ENCODE peak calls at places on chromosomes 4 and X, in six cellular contexts. One of them, this sample, is unnamed.

GRCh38 chr4:100188829-100189228 is 1.4 kb downstream of the DDIT4L start:
- DNase-seq in neuronal stem cell: no peak
- DNase-seq in mesenchymal stem cell: no peak
- DNase-seq in H9: no peak
- DNase-seq in H1: no peak
- DNase-seq in trophoblast cell: no peak
- DNase-seq in this sample: no peak

GRCh38 chr4:73894021-73894420 is 24.8 kb downstream of the CXCL1 start:
- DNase-seq in neuronal stem cell: no peak
- DNase-seq in mesenchymal stem cell: peak; percentile 24
- DNase-seq in H9: no peak
- DNase-seq in H1: no peak
- DNase-seq in trophoblast cell: no peak
- DNase-seq in this sample: peak; percentile 18

GRCh38 chr4:108126806-108127205 is 41.9 kb downstream of the LEF1 start:
- DNase-seq in neuronal stem cell: no peak
- DNase-seq in mesenchymal stem cell: no peak
- DNase-seq in H9: no peak
- DNase-seq in H1: no peak
- DNase-seq in trophoblast cell: no peak
- DNase-seq in this sample: no peak

GRCh38 chr4:168630445-168631187 is 133.8 kb downstream of the PALLD start:
- DNase-seq in neuronal stem cell: no peak
- DNase-seq in mesenchymal stem cell: peak; percentile 72
- DNase-seq in H9: no peak
- DNase-seq in H1: no peak
- DNase-seq in trophoblast cell: no peak
- DNase-seq in this sample: peak; percentile 88

GRCh38 chr4:61511716-61512488 is 311.8 kb downstream of the ADGRL3 start:
- DNase-seq in neuronal stem cell: no peak
- DNase-seq in mesenchymal stem cell: peak; percentile 65
- DNase-seq in H9: no peak
- DNase-seq in H1: no peak
- DNase-seq in trophoblast cell: no peak
- DNase-seq in this sample: peak; percentile 73

GRCh38 chrX:112769034-112769433 is 71.6 kb downstream of the AMOT start:
- DNase-seq in neuronal stem cell: no peak
- DNase-seq in mesenchymal stem cell: peak; percentile 37
- DNase-seq in H9: no peak
- DNase-seq in H1: no peak
- DNase-seq in trophoblast cell: no peak
- DNase-seq in this sample: peak; percentile 43

GRCh38 chr4:28926156-28926555 is 1794.0 kb upstream of the PCDH7 start:
- DNase-seq in neuronal stem cell: no peak
- DNase-seq in mesenchymal stem cell: no peak
- DNase-seq in H9: no peak
- DNase-seq in H1: no peak
- DNase-seq in trophoblast cell: no peak
- DNase-seq in this sample: no peak

GRCh38 chr4:47858012-47858411 is 20.1 kb upstream of the CORIN start:
- DNase-seq in neuronal stem cell: no peak
- DNase-seq in mesenchymal stem cell: no peak
- DNase-seq in H9: no peak
- DNase-seq in H1: no peak
- DNase-seq in trophoblast cell: no peak
- DNase-seq in this sample: no peak

GRCh38 chrX:8848921-8849320 is 47.7 kb upstream of the FAM9A start:
- DNase-seq in neuronal stem cell: no peak
- DNase-seq in mesenchymal stem cell: no peak
- DNase-seq in H9: no peak
- DNase-seq in H1: no peak
- DNase-seq in trophoblast cell: no peak
- DNase-seq in this sample: peak; percentile 19

GRCh38 chr4:7416745-7417432 is 17.8 kb downstream of the PSAPL1 start:
- DNase-seq in neuronal stem cell: no peak
- DNase-seq in mesenchymal stem cell: no peak
- DNase-seq in H9: peak; percentile 11
- DNase-seq in H1: no peak
- DNase-seq in trophoblast cell: no peak
- DNase-seq in this sample: no peak

GRCh38 chrX:123088331-123088730 is 95.7 kb upstream of the GRIA3 start:
- DNase-seq in neuronal stem cell: no peak
- DNase-seq in mesenchymal stem cell: no peak
- DNase-seq in H9: no peak
- DNase-seq in H1: no peak
- DNase-seq in trophoblast cell: no peak
- DNase-seq in this sample: no peak

GRCh38 chrX:130628522-130628921 is 226.7 kb downstream of the RBMX2 start:
- DNase-seq in neuronal stem cell: peak; percentile 4
- DNase-seq in mesenchymal stem cell: no peak
- DNase-seq in H9: no peak
- DNase-seq in H1: no peak
- DNase-seq in trophoblast cell: no peak
- DNase-seq in this sample: no peak

GRCh38 chr4:163548481-163549243 is 54.2 kb downstream of the TMA16 start:
- DNase-seq in neuronal stem cell: peak; percentile 21
- DNase-seq in mesenchymal stem cell: peak; percentile 69
- DNase-seq in H9: no peak
- DNase-seq in H1: no peak
- DNase-seq in trophoblast cell: peak; percentile 24
- DNase-seq in this sample: peak; percentile 69

GRCh38 chrX:153580700-153581386 is 18.1 kb downstream of the CCNQ start:
- DNase-seq in neuronal stem cell: no peak
- DNase-seq in mesenchymal stem cell: no peak
- DNase-seq in H9: peak; percentile 61
- DNase-seq in H1: no peak
- DNase-seq in trophoblast cell: no peak
- DNase-seq in this sample: no peak
- H4K91ac ChIP-seq in neuronal stem cell: no peak overlapping the region
- H4K91ac ChIP-seq in mesenchymal stem cell: no peak overlapping the region
- H4K91ac ChIP-seq in H9: no peak overlapping the region
- H4K91ac ChIP-seq in H1: no peak overlapping the region
- H4K91ac ChIP-seq in trophoblast cell: no peak overlapping the region
- H4K91ac ChIP-seq in this sample: no peak overlapping the region

GRCh38 chr4:87853891-87854290 is 21.1 kb downstream of the MEPE start:
- DNase-seq in neuronal stem cell: no peak
- DNase-seq in mesenchymal stem cell: no peak
- DNase-seq in H9: no peak
- DNase-seq in H1: no peak
- DNase-seq in trophoblast cell: no peak
- DNase-seq in this sample: no peak

GRCh38 chr4:87855540-87855939 is 22.8 kb downstream of the MEPE start:
- DNase-seq in neuronal stem cell: no peak
- DNase-seq in mesenchymal stem cell: no peak
- DNase-seq in H9: no peak
- DNase-seq in H1: no peak
- DNase-seq in trophoblast cell: no peak
- DNase-seq in this sample: no peak

GRCh38 chr4:87853108-87853507 is 20.3 kb downstream of the MEPE start:
- DNase-seq in neuronal stem cell: peak; percentile 17
- DNase-seq in mesenchymal stem cell: peak; percentile 52
- DNase-seq in H9: no peak
- DNase-seq in H1: no peak
- DNase-seq in trophoblast cell: no peak
- DNase-seq in this sample: peak; percentile 51

GRCh38 chr4:87857789-87858188 is 25.0 kb downstream of the MEPE start:
- DNase-seq in neuronal stem cell: no peak
- DNase-seq in mesenchymal stem cell: peak; percentile 21
- DNase-seq in H9: no peak
- DNase-seq in H1: no peak
- DNase-seq in trophoblast cell: peak; percentile 55
- DNase-seq in this sample: no peak

GRCh38 chr4:87856816-87857215 is 24.0 kb downstream of the MEPE start:
- DNase-seq in neuronal stem cell: no peak
- DNase-seq in mesenchymal stem cell: no peak
- DNase-seq in H9: no peak
- DNase-seq in H1: no peak
- DNase-seq in trophoblast cell: no peak
- DNase-seq in this sample: no peak
- H2BK5ac ChIP-seq in neuronal stem cell: no peak overlapping the region
- H2BK5ac ChIP-seq in mesenchymal stem cell: no peak overlapping the region
- H2BK5ac ChIP-seq in H9: no peak overlapping the region
- H2BK5ac ChIP-seq in H1: no peak overlapping the region
- H2BK5ac ChIP-seq in trophoblast cell: no peak overlapping the region
- H2BK5ac ChIP-seq in this sample: no peak overlapping the region

DNA sequence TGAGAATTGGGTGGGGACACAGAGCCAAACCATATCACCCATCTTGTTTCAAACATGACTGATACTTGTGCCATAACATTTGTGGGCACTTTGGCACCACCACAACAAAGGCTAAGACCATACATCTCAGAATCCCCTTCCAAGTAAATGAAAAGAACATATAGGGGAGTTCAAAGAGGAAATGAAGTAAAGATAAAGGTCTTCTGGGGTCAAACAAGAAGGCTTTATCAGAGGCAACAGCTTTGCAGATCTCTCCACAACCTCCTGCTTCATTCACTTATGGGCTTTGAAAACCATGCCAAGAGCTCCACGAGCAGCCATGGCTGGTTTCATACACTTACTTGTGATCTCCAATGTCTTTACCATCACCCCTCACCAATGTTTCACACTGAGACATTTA is 122.7 kb downstream of the ANKRD50 start:
- DNase-seq in neuronal stem cell: no peak
- DNase-seq in mesenchymal stem cell: no peak
- DNase-seq in H9: no peak
- DNase-seq in H1: no peak
- DNase-seq in trophoblast cell: no peak
- DNase-seq in this sample: no peak
- H2AFZ ChIP-seq in neuronal stem cell: no peak overlapping the region
- H2AFZ ChIP-seq in mesenchymal stem cell: no peak overlapping the region
- H2AFZ ChIP-seq in H9: no peak overlapping the region
- H2AFZ ChIP-seq in H1: no peak overlapping the region
- H2AFZ ChIP-seq in trophoblast cell: no peak overlapping the region
- H2AFZ ChIP-seq in this sample: no peak overlapping the region

DNA sequence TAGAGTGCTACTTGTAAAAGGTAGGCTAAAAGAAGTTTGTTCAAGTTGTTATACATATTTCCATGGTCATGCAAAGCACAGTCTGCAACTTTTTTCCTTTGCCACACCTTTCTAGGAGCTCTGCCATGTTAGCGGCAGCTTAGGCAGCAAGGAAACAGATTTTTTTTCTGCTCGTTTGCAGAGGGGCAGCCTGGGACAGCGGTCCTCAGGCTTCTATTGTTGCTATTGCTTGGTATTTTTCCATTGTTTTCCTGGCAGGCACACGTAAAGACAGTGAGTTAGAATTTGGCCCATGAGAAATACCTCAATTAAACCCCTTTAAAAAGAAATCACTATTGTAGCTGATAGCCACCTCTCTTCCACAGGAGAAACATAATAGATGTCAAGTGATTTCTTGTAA is 391.4 kb downstream of the SH2D1A start:
- DNase-seq in neuronal stem cell: no peak
- DNase-seq in mesenchymal stem cell: no peak
- DNase-seq in H9: peak; percentile 28
- DNase-seq in H1: no peak
- DNase-seq in trophoblast cell: no peak
- DNase-seq in this sample: no peak
- H4K91ac ChIP-seq in neuronal stem cell: no peak overlapping the region
- H4K91ac ChIP-seq in mesenchymal stem cell: no peak overlapping the region
- H4K91ac ChIP-seq in H9: no peak overlapping the region
- H4K91ac ChIP-seq in H1: no peak overlapping the region
- H4K91ac ChIP-seq in trophoblast cell: no peak overlapping the region
- H4K91ac ChIP-seq in this sample: no peak overlapping the region

DNA sequence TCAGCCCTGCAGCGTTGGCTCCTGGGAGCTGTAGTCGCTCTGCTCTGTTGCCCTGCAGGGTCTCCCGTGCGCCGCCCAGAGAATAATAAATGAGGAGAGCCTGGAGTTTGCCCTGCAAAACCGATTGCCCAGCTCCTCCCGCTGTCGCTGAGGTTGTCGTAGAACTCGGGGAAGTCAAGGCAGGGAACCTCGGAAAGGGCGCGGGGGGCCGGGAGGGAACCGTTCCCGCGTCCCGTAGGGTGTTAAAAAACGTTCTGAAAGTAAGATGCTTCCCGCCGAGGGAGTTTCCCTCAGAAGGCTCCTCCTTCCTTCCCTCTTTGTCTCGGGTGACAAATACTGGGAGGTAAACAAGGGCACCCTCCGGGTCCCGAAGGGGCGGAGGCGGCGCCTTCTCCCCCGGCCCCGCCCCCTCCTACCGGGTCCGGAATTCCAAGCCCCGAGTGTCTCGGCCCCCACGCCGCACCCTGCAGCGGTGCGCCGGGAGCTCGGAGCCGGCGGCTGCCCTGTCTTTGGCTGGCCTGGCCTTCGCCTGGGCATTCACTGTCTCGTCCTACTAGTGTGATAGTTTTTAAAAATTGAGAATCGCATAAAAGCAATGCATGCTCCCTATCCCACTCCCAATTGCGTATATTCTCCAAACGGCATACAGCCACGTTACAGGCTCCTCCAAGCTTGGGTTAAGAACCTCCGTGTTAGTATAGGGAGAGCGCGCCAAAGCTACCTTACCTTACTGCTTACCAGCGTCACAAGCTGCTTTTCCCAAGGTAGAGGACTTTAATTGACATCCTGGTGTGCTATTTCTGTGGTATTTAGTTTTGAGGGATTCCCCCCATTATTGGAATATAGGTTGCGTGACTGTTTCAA is 965 bp upstream of the HMGB2 start:
- DNase-seq in neuronal stem cell: peak; percentile 92
- DNase-seq in mesenchymal stem cell: peak; percentile 85
- DNase-seq in H9: peak; percentile 89
- DNase-seq in H1: peak; percentile 65
- DNase-seq in trophoblast cell: peak; percentile 70
- DNase-seq in this sample: peak; percentile 70
- H2BK5ac ChIP-seq in neuronal stem cell: peak overlapping the region; percentile 93
- H2BK5ac ChIP-seq in mesenchymal stem cell: no peak overlapping the region
- H2BK5ac ChIP-seq in H9: peak overlapping the region; percentile 79
- H2BK5ac ChIP-seq in H1: peak overlapping the region; percentile 96
- H2BK5ac ChIP-seq in trophoblast cell: peak overlapping the region; percentile 77
- H2BK5ac ChIP-seq in this sample: peak overlapping the region; percentile 56

GRCh38 chr4:143771269-143771668 is 70.8 kb upstream of the FREM3 start:
- DNase-seq in neuronal stem cell: no peak
- DNase-seq in mesenchymal stem cell: no peak
- DNase-seq in H9: no peak
- DNase-seq in H1: no peak
- DNase-seq in trophoblast cell: no peak
- DNase-seq in this sample: no peak

GRCh38 chr4:143773998-143774898 is 73.8 kb upstream of the FREM3 start:
- DNase-seq in neuronal stem cell: peak; percentile 31
- DNase-seq in mesenchymal stem cell: peak; percentile 24
- DNase-seq in H9: peak; percentile 76
- DNase-seq in H1: peak; percentile 31
- DNase-seq in trophoblast cell: peak; percentile 51
- DNase-seq in this sample: peak; percentile 41
- H2AFZ ChIP-seq in neuronal stem cell: no peak overlapping the region
- H2AFZ ChIP-seq in mesenchymal stem cell: no peak overlapping the region
- H2AFZ ChIP-seq in H9: no peak overlapping the region
- H2AFZ ChIP-seq in H1: no peak overlapping the region
- H2AFZ ChIP-seq in trophoblast cell: no peak overlapping the region
- H2AFZ ChIP-seq in this sample: no peak overlapping the region

GRCh38 chr4:87835192-87835591 is 2.4 kb downstream of the MEPE start:
- DNase-seq in neuronal stem cell: no peak
- DNase-seq in mesenchymal stem cell: peak; percentile 45
- DNase-seq in H9: no peak
- DNase-seq in H1: no peak
- DNase-seq in trophoblast cell: no peak
- DNase-seq in this sample: no peak
- H4K91ac ChIP-seq in neuronal stem cell: no peak overlapping the region
- H4K91ac ChIP-seq in mesenchymal stem cell: no peak overlapping the region
- H4K91ac ChIP-seq in H9: no peak overlapping the region
- H4K91ac ChIP-seq in H1: no peak overlapping the region
- H4K91ac ChIP-seq in trophoblast cell: no peak overlapping the region
- H4K91ac ChIP-seq in this sample: no peak overlapping the region